ENCODE peak calls at places on chromosomes 6 and 20, in six cellular contexts. N, U, T, Z, S and E are unnamed samples.

GRCh38 chr6:45073771-45074170 is 254.4 kb upstream of the RUNX2 start:
- DNase-seq in N (no peak), U (no peak), T (no peak), Z (no peak), S (no peak), E (no peak)

GRCh38 chr6:36998723-36999466 is 6.6 kb upstream of the FGD2 start:
- DNase-seq in N (no peak), U (peak), T (no peak), Z (no peak), S (peak), E (peak)

GRCh38 chr6:151060096-151060741 is 179.5 kb upstream of the AKAP12 start:
- DNase-seq in N (no peak), U (no peak), T (no peak), Z (no peak), S (no peak), E (no peak)

GRCh38 chr20:58111340-58112016 is 117.0 kb downstream of the ANKRD60 start:
- DNase-seq in N (no peak), U (no peak), T (no peak), Z (no peak), S (peak), E (no peak)

GRCh38 chr6:168546173-168546572 is 105.2 kb downstream of the SMOC2 start:
- DNase-seq in N (no peak), U (peak), T (no peak), Z (no peak), S (peak), E (no peak)

GRCh38 chr6:138765896-138766487 is 7.6 kb upstream of the CCDC28A start:
- DNase-seq in N (no peak), U (no peak), T (no peak), Z (no peak), S (no peak), E (no peak)

GRCh38 chr6:48069280-48069679 is 41.7 kb downstream of the PTCHD4 start:
- DNase-seq in N (no peak), U (no peak), T (no peak), Z (no peak), S (peak), E (no peak)

GRCh38 chr20:61317966-61318520 is 66.0 kb downstream of the CDH4 start:
- DNase-seq in N (no peak), U (no peak), T (no peak), Z (no peak), S (no peak), E (no peak)

GRCh38 chr20:44643596-44644383 is 7.7 kb downstream of the ADA start:
- DNase-seq in N (no peak), U (peak), T (peak), Z (peak), S (no peak), E (peak)

GRCh38 chr6:43455034-43455747 is at the start of gene DLK2:
- DNase-seq in N (no peak), U (no peak), T (no peak), Z (no peak), S (no peak), E (no peak)

GRCh38 chr6:19838442-19839236 is 1.5 kb downstream of the ID4 start:
- DNase-seq in N (no peak), U (peak), T (peak), Z (peak), S (peak), E (peak)

GRCh38 chr20:237918-238317 is 10.9 kb downstream of the DEFB129 start:
- DNase-seq in N (no peak), U (no peak), T (no peak), Z (no peak), S (no peak), E (no peak)
- H3K4me3 ChIP-seq in N (no peak), U (no peak), T (no peak), Z (peak), S (no peak), E (no peak)

GRCh38 chr20:53033176-53033575 is 61.0 kb downstream of the TSHZ2 start:
- DNase-seq in N (no peak), U (no peak), T (no peak), Z (no peak), S (no peak), E (no peak)
- H3K27ac ChIP-seq in N (no peak), U (no peak), T (no peak), Z (no peak), S (no peak), E (no peak)

DNA sequence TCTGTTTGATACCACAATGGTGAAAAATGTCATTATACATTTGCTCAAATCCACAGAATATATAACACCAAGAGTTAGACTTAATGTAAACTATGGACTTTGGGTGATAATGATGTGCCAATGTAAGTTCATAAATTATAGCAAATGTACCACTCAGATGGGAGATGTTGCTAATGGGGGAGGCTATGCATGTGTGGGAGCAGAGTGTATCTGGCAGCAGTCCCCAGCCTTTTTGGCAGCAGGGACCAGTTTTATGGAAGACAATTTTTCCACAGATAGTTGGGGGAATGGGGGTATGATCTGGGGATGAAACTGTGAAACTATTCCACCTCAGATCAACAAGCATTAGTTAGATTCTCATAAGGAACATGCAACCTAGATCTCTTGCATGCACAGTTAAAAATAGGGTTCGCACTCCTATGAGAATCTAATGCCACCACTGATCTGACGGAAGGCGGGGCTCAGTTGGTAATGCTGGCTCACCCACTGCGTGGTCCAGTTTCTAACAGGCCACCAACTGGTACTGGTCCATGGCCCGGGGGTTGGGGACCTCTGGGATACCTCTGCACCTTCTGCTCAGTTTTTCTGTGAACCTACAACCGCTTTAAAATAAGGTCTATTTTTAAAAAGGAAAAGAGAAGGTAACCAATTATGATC is 8.0 kb downstream of the HLA-DQA1 start:
- DNase-seq in N (no peak), U (no peak), T (no peak), Z (no peak), S (no peak), E (no peak)
- TF ChIP-seq POLR2A in N (no peak), U (no peak), T (no peak), Z (no peak), S (no peak), E (no peak)

GRCh38 chr6:11358904-11359840 is 126.7 kb upstream of the NEDD9 start:
- DNase-seq in N (no peak), U (no peak), T (no peak), Z (no peak), S (no peak), E (no peak)
- H3K4me3 ChIP-seq in N (no peak), U (no peak), T (no peak), Z (no peak), S (no peak), E (no peak)

DNA sequence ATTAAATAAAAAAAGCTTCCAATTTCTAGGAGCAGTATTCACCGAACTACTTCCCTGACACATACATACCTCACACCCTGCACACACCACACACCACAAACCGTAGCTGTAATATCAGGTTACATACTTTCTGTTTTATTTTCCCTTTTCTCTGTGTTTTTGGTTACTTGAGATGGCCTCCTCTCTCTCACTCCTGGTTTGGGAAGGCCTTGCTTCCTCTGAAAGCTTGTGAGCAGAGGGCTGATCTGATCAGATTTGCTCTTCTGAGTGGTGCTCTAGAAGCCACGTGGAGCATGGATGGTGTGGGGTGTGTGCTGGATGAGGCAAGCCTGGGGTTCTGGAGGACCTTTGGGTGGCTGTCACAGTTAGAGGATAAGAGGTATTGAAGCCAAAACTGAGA is 20.9 kb downstream of the UTRN start:
- DNase-seq in N (no peak), U (no peak), T (no peak), Z (no peak), S (no peak), E (no peak)
- H3K27ac ChIP-seq in N (no peak), U (no peak), T (no peak), Z (no peak), S (no peak), E (no peak)

DNA sequence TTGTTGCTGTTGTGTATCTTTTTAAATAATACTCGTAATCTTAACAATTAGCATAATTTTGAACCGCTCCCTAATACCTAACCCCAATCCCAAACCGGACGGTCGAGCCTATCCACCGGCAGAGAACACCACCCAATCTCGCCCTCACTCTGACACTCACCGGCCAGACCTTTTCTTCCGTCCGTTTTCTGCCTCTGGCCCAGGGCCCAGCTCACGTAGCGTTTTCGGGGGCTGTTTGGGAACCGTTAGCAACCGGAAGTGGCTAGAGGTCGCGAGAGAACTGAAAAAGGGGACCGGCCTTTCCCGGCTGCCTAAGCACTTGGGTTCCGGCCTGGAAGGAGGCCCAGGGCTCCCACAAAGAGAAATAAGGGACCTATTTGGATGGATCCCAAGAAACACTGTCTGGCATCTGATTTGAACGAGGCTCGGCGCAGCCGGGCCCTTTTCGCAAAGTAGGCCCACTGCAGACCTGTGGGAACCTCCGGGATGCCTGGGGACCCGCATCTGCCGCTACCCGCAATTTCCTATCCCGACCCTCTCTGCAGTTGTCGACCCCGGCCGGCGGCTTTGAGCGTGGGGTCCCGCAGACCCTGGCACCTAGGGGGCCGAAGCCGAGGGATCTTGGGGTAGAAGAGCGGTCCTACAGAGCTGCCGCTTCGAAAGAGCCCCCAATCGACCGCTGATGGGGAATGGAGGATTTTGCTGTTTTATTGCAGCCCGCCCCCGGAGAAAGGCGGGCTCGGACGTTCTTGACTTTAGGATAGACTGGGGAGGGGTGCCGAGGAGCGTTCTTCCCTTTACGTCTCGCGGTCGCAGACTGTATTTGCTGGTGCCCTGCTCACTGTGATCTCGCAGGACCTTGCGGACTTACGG is 4.9 kb upstream of the ZKSCAN8 start:
- DNase-seq in N (peak), U (peak), T (peak), Z (peak), S (peak), E (peak)
- TF ChIP-seq POLR2A in N (no peak), U (no peak), T (no peak), Z (no peak), S (no peak), E (no peak)

GRCh38 chr20:17626217-17627007 is 55.6 kb downstream of the RRBP1 start:
- DNase-seq in N (no peak), U (peak), T (peak), Z (peak), S (no peak), E (no peak)
- H3K4me3 ChIP-seq in N (no peak), U (no peak), T (no peak), Z (no peak), S (no peak), E (no peak)